ENCODE peak calls at places on chromosome 13, in eight cellular contexts. One of them, this sample, is unnamed.
A peak's percentile ranks its signal among the peaks of the same experiment; 100 is the strongest.

GRCh38 chr13:28273919-28274318 is 135.6 kb downstream of the PAN3 start:
- DNase-seq in pulmonary artery endothelial cell: no peak
- DNase-seq in NCI-H1092 treated with DMSO at 0.1 percent for 48 hours: peak; percentile 3
- DNase-seq in tibial artery: no peak
- DNase-seq in NAMALWA: peak; percentile 52
- DNase-seq in GM10248: no peak
- DNase-seq in astrocyte of the spinal cord: no peak
- DNase-seq in activated T-cell treated with anti-CD3 and anti-CD28 coated beads for 24 hours: no peak
- DNase-seq in this sample: no peak

GRCh38 chr13:61406275-61406674 is 9.4 kb downstream of the PCDH20 start:
- DNase-seq in NAMALWA: no peak
- DNase-seq in activated T-cell treated with anti-CD3 and anti-CD28 coated beads for 24 hours: no peak
- DNase-seq in tibial artery: no peak
- DNase-seq in pulmonary artery endothelial cell: no peak
- DNase-seq in NCI-H1092 treated with DMSO at 0.1 percent for 48 hours: no peak
- DNase-seq in astrocyte of the spinal cord: no peak
- DNase-seq in GM10248: no peak
- DNase-seq in this sample: no peak

GRCh38 chr13:79937311-79938243 is 403.3 kb downstream of the SPRY2 start:
- DNase-seq in pulmonary artery endothelial cell: no peak
- DNase-seq in astrocyte of the spinal cord: peak; percentile 7
- DNase-seq in NCI-H1092 treated with DMSO at 0.1 percent for 48 hours: no peak
- DNase-seq in activated T-cell treated with anti-CD3 and anti-CD28 coated beads for 24 hours: no peak
- DNase-seq in NAMALWA: no peak
- DNase-seq in GM10248: no peak
- DNase-seq in tibial artery: no peak
- DNase-seq in this sample: no peak

GRCh38 chr13:46307554-46307953 is 79.5 kb downstream of the RUBCNL start:
- DNase-seq in astrocyte of the spinal cord: peak; percentile 15
- DNase-seq in NCI-H1092 treated with DMSO at 0.1 percent for 48 hours: no peak
- DNase-seq in NAMALWA: no peak
- DNase-seq in pulmonary artery endothelial cell: no peak
- DNase-seq in tibial artery: no peak
- DNase-seq in GM10248: no peak
- DNase-seq in activated T-cell treated with anti-CD3 and anti-CD28 coated beads for 24 hours: no peak
- DNase-seq in this sample: no peak

GRCh38 chr13:91127995-91128394 is 219.5 kb upstream of the MIR17HG start:
- DNase-seq in GM10248: no peak
- DNase-seq in NAMALWA: no peak
- DNase-seq in tibial artery: no peak
- DNase-seq in activated T-cell treated with anti-CD3 and anti-CD28 coated beads for 24 hours: no peak
- DNase-seq in pulmonary artery endothelial cell: no peak
- DNase-seq in astrocyte of the spinal cord: no peak
- DNase-seq in NCI-H1092 treated with DMSO at 0.1 percent for 48 hours: no peak
- DNase-seq in this sample: no peak

GRCh38 chr13:113532156-113532806 is 41.8 kb upstream of the DCUN1D2 start:
- DNase-seq in activated T-cell treated with anti-CD3 and anti-CD28 coated beads for 24 hours: no peak
- DNase-seq in pulmonary artery endothelial cell: no peak
- DNase-seq in NAMALWA: no peak
- DNase-seq in NCI-H1092 treated with DMSO at 0.1 percent for 48 hours: no peak
- DNase-seq in tibial artery: peak; percentile 57
- DNase-seq in astrocyte of the spinal cord: peak; percentile 17
- DNase-seq in GM10248: no peak
- DNase-seq in this sample: no peak

GRCh38 chr13:109123971-109124370 is 494.6 kb downstream of the MYO16 start:
- DNase-seq in NCI-H1092 treated with DMSO at 0.1 percent for 48 hours: no peak
- DNase-seq in NAMALWA: no peak
- DNase-seq in GM10248: no peak
- DNase-seq in tibial artery: no peak
- DNase-seq in activated T-cell treated with anti-CD3 and anti-CD28 coated beads for 24 hours: no peak
- DNase-seq in astrocyte of the spinal cord: no peak
- DNase-seq in pulmonary artery endothelial cell: no peak
- DNase-seq in this sample: no peak

GRCh38 chr13:40779796-40780285 is 8.9 kb upstream of the MRPS31 start:
- DNase-seq in astrocyte of the spinal cord: no peak
- DNase-seq in GM10248: no peak
- DNase-seq in NCI-H1092 treated with DMSO at 0.1 percent for 48 hours: no peak
- DNase-seq in NAMALWA: no peak
- DNase-seq in pulmonary artery endothelial cell: no peak
- DNase-seq in activated T-cell treated with anti-CD3 and anti-CD28 coated beads for 24 hours: no peak
- DNase-seq in tibial artery: no peak
- DNase-seq in this sample: no peak

GRCh38 chr13:74986609-74987008 is 495.4 kb downstream of the TBC1D4 start:
- DNase-seq in NAMALWA: no peak
- DNase-seq in tibial artery: no peak
- DNase-seq in NCI-H1092 treated with DMSO at 0.1 percent for 48 hours: no peak
- DNase-seq in astrocyte of the spinal cord: no peak
- DNase-seq in GM10248: no peak
- DNase-seq in activated T-cell treated with anti-CD3 and anti-CD28 coated beads for 24 hours: no peak
- DNase-seq in pulmonary artery endothelial cell: no peak
- DNase-seq in this sample: no peak

GRCh38 chr13:32234914-32235313 is 80.2 kb downstream of the ZAR1L start:
- DNase-seq in GM10248: no peak
- DNase-seq in tibial artery: no peak
- DNase-seq in NAMALWA: peak; percentile 27
- DNase-seq in NCI-H1092 treated with DMSO at 0.1 percent for 48 hours: no peak
- DNase-seq in astrocyte of the spinal cord: peak; percentile 7
- DNase-seq in activated T-cell treated with anti-CD3 and anti-CD28 coated beads for 24 hours: no peak
- DNase-seq in pulmonary artery endothelial cell: no peak
- DNase-seq in this sample: no peak

GRCh38 chr13:95512957-95513356 is 39.6 kb upstream of the CLDN10 start:
- DNase-seq in GM10248: no peak
- DNase-seq in NCI-H1092 treated with DMSO at 0.1 percent for 48 hours: no peak
- DNase-seq in NAMALWA: no peak
- DNase-seq in activated T-cell treated with anti-CD3 and anti-CD28 coated beads for 24 hours: no peak
- DNase-seq in pulmonary artery endothelial cell: no peak
- DNase-seq in tibial artery: no peak
- DNase-seq in astrocyte of the spinal cord: no peak
- DNase-seq in this sample: no peak

This sample was measured in COR-L47.